ENCODE peak calls at places on chromosome 22, in four cellular contexts. B is K562, C is HepG2, F is GM12878. E is an unnamed sample.

GRCh38 chr22:41919357-41920224 is 4.7 kb upstream of the SHISA8 start:
- DNase-seq in B (peak; percentile 68), C (no peak), F (peak; percentile 71), E (peak; percentile 98)

GRCh38 chr22:23522642-23523251 is 57.3 kb downstream of the IGLL1 start:
- DNase-seq in B (peak; percentile 20), C (peak; percentile 36), F (no peak), E (no peak)

GRCh38 chr22:50141891-50142363 is 28.6 kb upstream of the PANX2 start:
- DNase-seq in B (no peak), C (no peak), F (no peak), E (no peak)

GRCh38 chr22:42536166-42536565 is 16.6 kb upstream of the RRP7A start:
- DNase-seq in B (no peak), C (peak; percentile 53), F (no peak), E (no peak)

GRCh38 chr22:19106886-19107729 is 15.1 kb downstream of the DGCR2 start:
- DNase-seq in B (no peak), C (no peak), F (no peak), E (no peak)

GRCh38 chr22:22110548-22111266 is 128.1 kb upstream of the TOP3B start:
- DNase-seq in B (peak; percentile 96), C (no peak), F (peak; percentile 93), E (no peak)

GRCh38 chr22:44023404-44024287 is 456 bp upstream of the PARVB start:
- DNase-seq in B (peak; percentile 80), C (no peak), F (no peak), E (no peak)

GRCh38 chr22:50105529-50106100 is 15.8 kb downstream of the MOV10L1 start:
- DNase-seq in B (no peak), C (no peak), F (peak; percentile 33), E (no peak)

GRCh38 chr22:19905619-19906276 is 35.8 kb upstream of the COMT start:
- DNase-seq in B (no peak), C (no peak), F (no peak), E (no peak)

GRCh38 chr22:38072322-38073149 is 11.4 kb downstream of the SLC16A8 start:
- DNase-seq in B (no peak), C (no peak), F (no peak), E (no peak)

GRCh38 chr22:38073150-38074130 is 10.5 kb downstream of the SLC16A8 start:
- DNase-seq in B (no peak), C (no peak), F (no peak), E (no peak)

GRCh38 chr22:38075961-38076360 is 8.0 kb downstream of the SLC16A8 start:
- DNase-seq in B (no peak), C (no peak), F (no peak), E (no peak)

GRCh38 chr22:38075105-38075825 is 8.7 kb downstream of the SLC16A8 start:
- DNase-seq in B (peak; percentile 67), C (no peak), F (no peak), E (no peak)

DNA sequence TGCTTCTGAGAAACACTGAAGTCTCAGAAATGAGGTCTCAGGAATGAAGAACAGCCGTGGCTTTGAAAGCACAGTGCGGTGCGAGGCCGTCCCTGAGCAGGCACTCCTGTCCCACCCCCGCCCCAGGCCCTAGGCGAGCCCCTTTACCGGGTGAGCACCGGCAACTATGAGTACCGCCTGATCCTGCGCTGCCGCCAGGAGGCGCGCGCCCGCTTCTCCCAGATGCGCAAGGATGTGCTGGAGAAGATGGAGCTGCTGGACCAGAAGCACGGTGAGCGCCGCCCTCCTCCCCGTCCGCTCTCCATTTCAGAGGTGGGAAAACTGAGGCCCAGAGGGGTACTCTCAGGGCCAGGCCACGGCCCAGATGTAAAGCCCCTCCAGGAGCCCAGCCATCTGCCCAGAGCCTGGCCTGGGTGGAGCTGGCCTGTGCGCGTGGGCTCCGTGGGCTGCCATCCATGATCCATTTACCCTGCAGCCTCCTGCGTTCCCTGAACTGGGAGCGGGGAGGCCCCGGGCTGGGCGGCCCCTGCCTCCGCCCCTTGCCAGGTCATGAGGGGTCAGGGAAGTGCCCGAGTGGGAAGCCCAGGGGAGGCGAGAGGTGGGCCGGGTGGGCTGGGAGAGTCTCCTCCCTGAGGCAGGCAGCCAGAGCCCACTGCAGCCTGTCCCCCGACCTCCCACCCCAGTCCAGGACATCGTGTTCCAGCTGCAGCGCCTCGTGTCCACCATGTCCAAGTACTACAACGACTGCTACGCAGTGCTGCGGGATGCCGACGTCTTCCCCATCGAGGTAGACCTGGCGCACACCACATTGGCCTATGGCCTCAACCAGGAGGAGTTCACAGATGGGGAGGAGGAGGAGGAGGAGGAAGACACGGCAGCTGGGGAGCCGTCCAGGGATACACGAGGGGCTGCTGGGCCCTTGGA is 9.5 kb downstream of the SLC16A8 start:
- DNase-seq in B (no peak), C (no peak), F (no peak), E (peak; percentile 87)
- TF ChIP-seq CBX5 in B (no peak), C (no peak), F (no peak), E (no peak)

DNA sequence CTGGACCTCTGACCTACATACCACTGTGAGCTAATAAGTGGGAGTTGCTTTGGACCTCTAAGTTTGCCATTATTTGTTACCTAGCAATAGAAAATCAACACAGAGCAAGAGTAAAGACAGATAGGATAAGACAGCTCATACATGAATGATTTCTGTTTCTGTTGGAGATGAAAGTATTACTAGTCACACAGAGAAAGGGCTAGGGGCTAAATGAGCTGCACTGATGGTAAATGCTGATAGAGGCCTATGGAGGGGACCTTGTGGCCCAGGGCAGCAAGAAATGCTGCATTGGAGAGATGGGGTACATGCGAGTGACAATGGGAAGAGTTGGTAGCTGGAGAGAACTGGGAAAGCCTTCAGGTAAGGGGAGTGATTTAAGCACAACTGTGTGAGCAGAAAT is 46.0 kb upstream of the SYN3 start:
- DNase-seq in B (no peak), C (no peak), F (no peak), E (no peak)
- TF ChIP-seq CBX5 in B (no peak), C (no peak), F (no peak), E (no peak)

DNA sequence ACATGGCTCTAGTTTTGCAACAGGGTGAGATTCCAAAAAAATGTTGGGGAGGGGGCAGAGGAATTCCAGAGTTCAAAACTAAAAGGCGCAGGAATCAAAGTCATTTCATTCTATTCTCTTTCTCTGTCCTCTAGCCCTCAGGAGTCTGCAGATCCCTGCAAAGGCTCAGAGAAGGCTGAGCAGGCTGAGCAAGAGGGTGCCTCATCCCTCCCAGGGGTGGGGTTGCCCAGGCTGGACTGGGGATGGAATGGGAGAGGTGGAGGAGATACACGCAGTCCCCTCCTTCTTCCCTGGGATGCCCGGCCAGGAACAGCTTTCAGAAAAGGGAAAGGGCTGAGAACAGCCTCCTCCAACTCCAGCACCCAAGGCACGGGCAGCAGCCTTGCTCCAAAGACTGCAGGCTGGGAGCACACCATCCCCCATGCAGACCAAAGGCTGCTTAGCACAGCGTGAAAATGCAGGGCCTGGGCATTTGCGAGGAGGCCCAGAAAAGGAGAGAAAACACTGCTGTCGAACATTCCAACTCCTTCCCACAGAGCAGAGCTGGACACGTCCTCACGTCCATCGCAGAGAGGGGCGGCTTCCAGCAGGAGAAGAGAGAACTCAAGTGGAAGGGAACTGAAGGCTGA is 51.8 kb downstream of the MN1 start:
- DNase-seq in B (no peak), C (no peak), F (no peak), E (no peak)
- TF ChIP-seq CBX5 in B (no peak), C (no peak), F (no peak), E (no peak)

GRCh38 chr22:48187272-48187855 is 1424.9 kb downstream of the TBC1D22A start:
- DNase-seq in B (no peak), C (no peak), F (no peak), E (no peak)
- TF ChIP-seq CBX5 in B (no peak), C (no peak), F (no peak), E (no peak)

GRCh38 chr22:46229701-46230100 is 20.4 kb downstream of the CDPF1 start:
- DNase-seq in B (no peak), C (no peak), F (no peak), E (no peak)
- TF ChIP-seq CBX5 in B (no peak), C (no peak), F (no peak), E (no peak)

E was measured in H1.